ENCODE peak calls at places on chromosome 4, in four cellular contexts. Z is WTC11, X is HepG2, I is K562. Y is an unnamed sample.
A peak's percentile ranks its signal among the peaks of the same experiment; 100 is the strongest.

GRCh38 chr4:167021545-167022155 is 212.6 kb downstream of the SPOCK3 start:
- DNase-seq in I (peak; percentile 68), X (peak; percentile 39), Z (peak; percentile 69), Y (peak; percentile 12)

GRCh38 chr4:86108152-86108551 is 251.7 kb downstream of the MAPK10 start:
- DNase-seq in I (no peak), X (no peak), Z (no peak), Y (no peak)

GRCh38 chr4:81802308-81802846 is 330.7 kb upstream of the RASGEF1B start:
- DNase-seq in Z (no peak), X (no peak), I (no peak), Y (no peak)

GRCh38 chr4:182207806-182208483 is 35.3 kb upstream of the TENM3 start:
- DNase-seq in Z (no peak), X (no peak), I (no peak), Y (no peak)

GRCh38 chr4:54879576-54879975 is 221.8 kb downstream of the KIT start:
- DNase-seq in Z (no peak), X (no peak), I (no peak), Y (no peak)

GRCh38 chr4:54958236-54958635 is 167.2 kb downstream of the KDR start:
- DNase-seq in X (no peak), Z (no peak), I (no peak), Y (no peak)

GRCh38 chr4:169659736-169660670 is 39.6 kb downstream of the CLCN3 start:
- DNase-seq in X (peak; percentile 91), I (peak; percentile 97), Z (peak; percentile 36), Y (peak; percentile 67)

GRCh38 chr4:80142396-80143304 is 54.7 kb upstream of the PRDM8 start:
- DNase-seq in Z (no peak), I (peak; percentile 76), X (no peak), Y (no peak)

GRCh38 chr4:56786955-56787354 is 34.5 kb downstream of the SPINK2 start:
- DNase-seq in X (no peak), Z (no peak), I (no peak), Y (peak; percentile 34)

GRCh38 chr4:5079581-5079980 is 28.3 kb downstream of the STK32B start:
- DNase-seq in Z (no peak), I (no peak), X (no peak), Y (no peak)

GRCh38 chr4:1309261-1310010 is 19.7 kb downstream of the MAEA start:
- DNase-seq in I (peak; percentile 85), X (peak; percentile 91), Z (peak; percentile 95), Y (peak; percentile 99)

GRCh38 chr4:65623509-65623908 is 46.8 kb downstream of the EPHA5 start:
- DNase-seq in X (no peak), Z (no peak), I (no peak), Y (no peak)

GRCh38 chr4:9889306-9889705 is 107.9 kb downstream of the DRD5 start:
- DNase-seq in I (no peak), X (no peak), Z (no peak), Y (no peak)

GRCh38 chr4:81198151-81198550 is 16.9 kb downstream of the PRKG2 start:
- DNase-seq in Z (no peak), I (no peak), X (no peak), Y (no peak)

GRCh38 chr4:79576480-79576803 is 168.4 kb upstream of the GK2 start:
- DNase-seq in X (peak; percentile 21), Z (no peak), I (peak; percentile 61), Y (peak; percentile 48)

GRCh38 chr4:8383451-8384160 is 56.9 kb downstream of the ACOX3 start:
- DNase-seq in I (no peak), Z (no peak), X (no peak), Y (no peak)

GRCh38 chr4:169253087-169253675 is 17.6 kb downstream of the SH3RF1 start:
- DNase-seq in X (no peak), I (no peak), Z (no peak), Y (no peak)

GRCh38 chr4:29541757-29542156 is 1178.4 kb upstream of the PCDH7 start:
- DNase-seq in X (no peak), I (no peak), Z (no peak), Y (no peak)

GRCh38 chr4:72843466-72843865 is 226.1 kb downstream of the COX18 start:
- DNase-seq in X (no peak), I (no peak), Z (no peak), Y (no peak)

DNA sequence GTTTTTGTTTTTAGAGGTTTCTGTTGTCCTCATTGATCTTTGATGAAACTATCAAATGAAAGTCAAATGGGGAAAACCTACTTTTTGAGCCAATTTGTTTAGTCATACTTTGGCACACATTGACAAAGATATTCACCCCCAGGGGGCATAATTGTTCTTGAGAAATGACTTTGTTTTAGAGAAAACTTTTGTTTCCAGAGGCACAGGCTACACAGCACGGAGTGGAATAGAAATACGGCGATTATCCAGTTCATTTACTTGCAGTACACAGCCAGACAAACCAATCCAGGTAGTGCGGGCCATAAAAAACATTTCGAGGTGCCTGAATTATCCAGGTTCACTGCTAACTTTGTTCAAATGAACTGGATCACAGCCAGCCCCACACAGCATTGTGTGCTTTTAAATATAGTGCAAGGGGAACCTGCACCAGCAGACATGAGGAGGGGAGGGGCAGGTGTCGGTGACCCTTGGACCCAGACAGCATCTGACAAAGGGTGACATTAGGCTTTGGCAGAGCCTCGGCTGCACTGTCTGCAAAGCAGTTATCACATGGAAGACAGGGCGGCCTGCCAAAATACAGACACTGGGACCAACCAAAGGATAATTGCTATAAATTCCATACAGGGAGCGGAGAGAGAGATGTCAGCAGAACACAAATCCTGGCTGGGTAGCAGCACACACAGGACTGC is 179.6 kb upstream of the NOCT start:
- DNase-seq in Z (no peak), X (peak; percentile 65), I (peak; percentile 13), Y (peak; percentile 33)
- TF ChIP-seq FOXJ3 in Z (no peak), X (no peak), I (no peak), Y (no peak)

GRCh38 chr4:155950461-155950860 is 3.2 kb downstream of the CTSO start:
- DNase-seq in I (no peak), Z (peak; percentile 19), X (no peak), Y (no peak)
- TF ChIP-seq FOXJ3 in I (no peak), Z (no peak), X (no peak), Y (no peak)

DNA sequence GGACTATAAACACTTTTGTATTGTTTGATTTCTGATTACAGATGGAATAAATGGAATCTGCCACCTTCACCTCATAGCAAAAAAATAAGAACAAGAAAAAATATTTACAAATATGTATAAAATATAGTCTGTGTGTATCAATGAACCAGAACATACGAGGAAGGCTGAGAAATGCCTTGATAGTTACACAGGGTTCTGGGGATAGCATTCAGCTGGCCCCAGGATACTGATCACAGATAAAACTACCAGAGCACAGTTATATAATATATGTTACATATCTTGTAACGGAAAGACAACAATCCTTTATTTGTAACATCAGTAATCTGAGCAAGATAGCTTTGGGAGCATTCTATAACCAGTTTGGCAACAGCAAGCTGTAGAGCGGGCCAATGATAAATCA is 1075.1 kb upstream of the GRID2 start:
- DNase-seq in I (no peak), Z (no peak), X (no peak), Y (peak; percentile 9)
- TF ChIP-seq FOXJ3 in I (no peak), Z (no peak), X (no peak), Y (no peak)

DNA sequence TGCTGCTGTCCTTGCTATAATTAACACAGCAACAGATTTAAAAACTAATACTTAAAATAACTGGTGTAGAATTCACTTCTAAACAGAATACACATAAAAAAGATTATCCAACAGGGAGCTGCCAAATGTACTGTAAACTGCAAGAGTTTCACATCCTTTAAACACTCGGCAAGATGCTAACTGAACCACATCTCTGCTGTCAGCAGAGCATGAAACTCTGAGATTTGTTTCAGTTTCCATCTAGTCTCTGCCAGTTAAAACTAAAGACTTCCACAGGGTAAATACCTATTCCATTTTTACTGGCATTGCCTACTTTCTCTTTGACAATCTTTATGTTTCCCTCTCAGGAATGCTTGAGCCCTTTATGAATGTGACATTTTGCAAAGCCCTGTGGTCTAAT is 127.7 kb downstream of the SLC7A11 start:
- DNase-seq in X (no peak), Z (no peak), I (no peak), Y (no peak)
- TF ChIP-seq FOXJ3 in X (no peak), Z (no peak), I (no peak), Y (no peak)

GRCh38 chr4:140109626-140110213 is 44.3 kb downstream of the MAML3 start:
- DNase-seq in X (no peak), I (no peak), Z (no peak), Y (peak; percentile 50)
- TF ChIP-seq FOXJ3 in X (no peak), I (no peak), Z (no peak), Y (no peak)

Y was measured in SK-N-SH.